ENCODE peak calls at places on chromosomes 3 and 15, in ten cellular contexts. U is uterus, I is fibroblast of mammary gland, E is cardiac fibroblast, O is IMR-90, A is AG04450, T is foreskin fibroblast, V is astrocyte of the spinal cord, L is NB4, K is fibroblast of lung. G is an unnamed sample.

GRCh38 chr15:95946241-95946640 is 384.3 kb upstream of the NR2F2 start:
- DNase-seq in U (no peak), I (peak), E (no peak), O (peak), A (no peak), T (no peak), V (no peak), L (no peak), K (no peak), G (no peak)

GRCh38 chr15:41513282-41514227 is at the start of gene LTK:
- DNase-seq in U (no peak), I (no peak), E (no peak), O (no peak), A (no peak), T (no peak), V (no peak), L (peak), K (no peak), G (no peak)

GRCh38 chr3:5344707-5345106 is 157.2 kb downstream of the EDEM1 start:
- DNase-seq in U (no peak), I (no peak), E (no peak), O (no peak), A (no peak), T (no peak), V (no peak), L (no peak), K (no peak), G (no peak)

GRCh38 chr3:69509288-69509687 is 123.4 kb upstream of the FRMD4B start:
- DNase-seq in U (no peak), I (no peak), E (no peak), O (no peak), A (no peak), T (no peak), V (no peak), L (no peak), K (no peak), G (no peak)

GRCh38 chr3:61996351-61996750 is 377.0 kb downstream of the FEZF2 start:
- DNase-seq in U (no peak), I (peak), E (no peak), O (no peak), A (no peak), T (no peak), V (no peak), L (no peak), K (no peak), G (no peak)

GRCh38 chr3:149969945-149970715 is 565 bp downstream of the PFN2 start:
- DNase-seq in U (peak), I (peak), E (peak), O (peak), A (peak), T (peak), V (peak), L (no peak), K (peak), G (peak)

GRCh38 chr3:138624518-138624917 is 15.9 kb downstream of the FAIM start:
- DNase-seq in U (no peak), I (no peak), E (no peak), O (no peak), A (no peak), T (no peak), V (no peak), L (no peak), K (no peak), G (no peak)

GRCh38 chr3:111975131-111975530 is 3.7 kb upstream of the ABHD10 start:
- DNase-seq in U (no peak), I (no peak), E (no peak), O (no peak), A (no peak), T (no peak), V (no peak), L (no peak), K (no peak), G (no peak)

GRCh38 chr15:33104276-33104675 is 90.2 kb downstream of the FMN1 start:
- DNase-seq in U (no peak), I (peak), E (peak), O (peak), A (no peak), T (peak), V (peak), L (peak), K (peak), G (no peak)

GRCh38 chr3:159210336-159210735 is 408.5 kb downstream of the MFSD1 start:
- DNase-seq in U (no peak), I (peak), E (peak), O (no peak), A (no peak), T (peak), V (no peak), L (no peak), K (no peak), G (no peak)

GRCh38 chr3:151421956-151422355 is 37.4 kb upstream of the P2RY12 start:
- DNase-seq in U (no peak), I (no peak), E (no peak), O (no peak), A (no peak), T (no peak), V (no peak), L (peak), K (no peak), G (no peak)

GRCh38 chr3:121473001-121473400 is 72.8 kb downstream of the POLQ start:
- DNase-seq in U (no peak), I (no peak), E (no peak), O (no peak), A (no peak), T (no peak), V (no peak), L (no peak), K (peak), G (no peak)

GRCh38 chr3:114290911-114291901 is 2.6 kb upstream of the TIGIT start:
- DNase-seq in U (peak), I (peak), E (peak), O (peak), A (no peak), T (peak), V (peak), L (peak), K (peak), G (no peak)

GRCh38 chr3:54712539-54712938 is 215.3 kb downstream of the LRTM1 start:
- DNase-seq in U (no peak), I (no peak), E (no peak), O (no peak), A (no peak), T (no peak), V (no peak), L (no peak), K (peak), G (no peak)

GRCh38 chr3:138670409-138670808 is 61.8 kb downstream of the FAIM start:
- DNase-seq in U (no peak), I (no peak), E (no peak), O (no peak), A (no peak), T (no peak), V (no peak), L (no peak), K (no peak), G (no peak)

GRCh38 chr3:16455946-16456345 is 57.6 kb downstream of the RFTN1 start:
- DNase-seq in U (no peak), I (no peak), E (no peak), O (no peak), A (no peak), T (no peak), V (no peak), L (no peak), K (no peak), G (no peak)

GRCh38 chr3:183911763-183912506 is 27.3 kb upstream of the PARL start:
- DNase-seq in U (no peak), I (no peak), E (no peak), O (no peak), A (no peak), T (no peak), V (no peak), L (peak), K (no peak), G (no peak)

GRCh38 chr3:24923565-24923964 is 428.9 kb upstream of the THRB start:
- DNase-seq in U (no peak), I (no peak), E (no peak), O (no peak), A (no peak), T (no peak), V (no peak), L (no peak), K (no peak), G (no peak)

GRCh38 chr3:23117856-23118255 is 85.3 kb upstream of the UBE2E2 start:
- DNase-seq in U (no peak), I (no peak), E (no peak), O (no peak), A (no peak), T (no peak), V (no peak), L (no peak), K (no peak), G (no peak)

GRCh38 chr3:8278448-8278847 is 223.2 kb upstream of the LMCD1 start:
- DNase-seq in U (no peak), I (no peak), E (no peak), O (no peak), A (no peak), T (no peak), V (no peak), L (peak), K (no peak), G (no peak)

GRCh38 chr3:196662033-196662432 is 22.5 kb downstream of the NRROS start:
- DNase-seq in U (no peak), I (no peak), E (no peak), O (no peak), A (no peak), T (no peak), V (no peak), L (no peak), K (no peak), G (no peak)

GRCh38 chr3:116299646-116300081 is 145.6 kb downstream of the LSAMP start:
- DNase-seq in U (no peak), I (no peak), E (no peak), O (no peak), A (no peak), T (no peak), V (peak), L (no peak), K (no peak), G (no peak)

GRCh38 chr15:40065166-40065565 is 26.2 kb upstream of the SRP14 start:
- DNase-seq in U (no peak), I (no peak), E (no peak), O (no peak), A (no peak), T (no peak), V (no peak), L (no peak), K (no peak), G (peak)

GRCh38 chr15:65277015-65277414 is 9.7 kb downstream of the PARP16 start:
- DNase-seq in U (no peak), I (no peak), E (no peak), O (no peak), A (no peak), T (no peak), V (no peak), L (no peak), K (no peak), G (no peak)

GRCh38 chr15:68177747-68178146 is 27.4 kb downstream of the CALML4 start:
- DNase-seq in U (no peak), I (peak), E (peak), O (peak), A (no peak), T (no peak), V (no peak), L (no peak), K (peak), G (no peak)

GRCh38 chr15:39300451-39301153 is 280.3 kb upstream of the THBS1 start:
- DNase-seq in U (no peak), I (peak), E (peak), O (peak), A (no peak), T (peak), V (peak), L (no peak), K (peak), G (no peak)

GRCh38 chr3:191216510-191216909 is 17.5 kb downstream of the OSTN start:
- DNase-seq in U (no peak), I (peak), E (no peak), O (no peak), A (no peak), T (no peak), V (no peak), L (no peak), K (no peak), G (no peak)

GRCh38 chr3:191217331-191217730 is 18.3 kb downstream of the OSTN start:
- DNase-seq in U (no peak), I (peak), E (peak), O (no peak), A (no peak), T (no peak), V (no peak), L (no peak), K (no peak), G (no peak)

GRCh38 chr3:191220908-191221307 is 21.9 kb downstream of the OSTN start:
- DNase-seq in U (no peak), I (no peak), E (peak), O (no peak), A (no peak), T (no peak), V (no peak), L (peak), K (no peak), G (no peak)
- TF ChIP-seq CTCF in U (no peak), I (no peak), E (no peak), O (no peak), A (no peak), T (no peak), V (no peak), L (no peak), K (no peak), G (no peak)

GRCh38 chr3:52246728-52247454 is 1.3 kb downstream of the PPM1M start:
- DNase-seq in U (peak), I (no peak), E (no peak), O (no peak), A (no peak), T (no peak), V (no peak), L (peak), K (no peak), G (peak)
- H3K4me3 ChIP-seq in U (no peak), I (peak), E (no peak), O (no peak), A (peak), T (peak), V (no peak), L (no peak), K (no peak), G (peak)

GRCh38 chr3:107884719-107885460 is 205.9 kb downstream of the CD47 start:
- DNase-seq in U (no peak), I (peak), E (peak), O (peak), A (peak), T (peak), V (peak), L (peak), K (peak), G (no peak)
- TF ChIP-seq CTCF in U (no peak), I (peak), E (no peak), O (no peak), A (peak), T (no peak), V (no peak), L (no peak), K (no peak), G (no peak)

GRCh38 chr15:67072442-67072841 is 7.0 kb downstream of the SMAD3 start:
- DNase-seq in U (no peak), I (peak), E (no peak), O (peak), A (no peak), T (no peak), V (no peak), L (no peak), K (no peak), G (no peak)
- H3K4me3 ChIP-seq in U (no peak), I (no peak), E (no peak), O (no peak), A (peak), T (no peak), V (no peak), L (no peak), K (no peak), G (no peak)

DNA sequence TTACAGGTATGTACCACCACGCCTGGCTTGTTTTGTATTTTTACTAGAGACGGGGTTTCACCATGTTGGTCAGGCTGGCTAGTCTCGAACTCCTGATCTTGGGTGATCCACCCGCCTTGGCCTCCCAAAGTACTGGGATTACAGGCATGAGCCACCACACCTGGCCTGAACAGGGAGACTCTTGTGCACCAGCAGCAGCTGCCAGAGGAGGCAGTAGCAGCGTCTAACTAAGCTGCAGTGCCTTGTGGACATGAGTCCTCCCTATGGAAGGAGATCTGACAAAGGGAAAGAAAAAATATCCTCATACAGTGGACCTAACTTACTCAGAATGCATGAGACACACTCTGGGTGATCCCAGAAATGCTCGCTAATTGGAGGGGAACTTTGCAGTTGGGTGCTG is 36.8 kb upstream of the NEO1 start:
- DNase-seq in U (no peak), I (no peak), E (no peak), O (no peak), A (no peak), T (no peak), V (no peak), L (no peak), K (no peak), G (no peak)
- TF ChIP-seq CTCF in U (no peak), I (no peak), E (no peak), O (peak), A (no peak), T (no peak), V (no peak), L (no peak), K (peak), G (no peak)

GRCh38 chr15:80058044-80058443 is 1.4 kb upstream of the ZFAND6 start:
- DNase-seq in U (no peak), I (no peak), E (no peak), O (no peak), A (no peak), T (no peak), V (no peak), L (no peak), K (no peak), G (no peak)
- H3K4me3 ChIP-seq in U (no peak), I (no peak), E (no peak), O (no peak), A (no peak), T (no peak), V (no peak), L (no peak), K (no peak), G (no peak)

GRCh38 chr3:72262707-72263106 is 477.8 kb upstream of the PROK2 start:
- DNase-seq in U (no peak), I (no peak), E (no peak), O (no peak), A (no peak), T (no peak), V (no peak), L (no peak), K (no peak), G (no peak)
- TF ChIP-seq CTCF in U (no peak), I (no peak), E (no peak), O (no peak), A (no peak), T (no peak), V (no peak), L (no peak), K (no peak), G (no peak)